ENCODE peak calls at places on chromosomes 6 and 20, in six cellular contexts. One of them, this sample, is unnamed.
A peak's percentile ranks its signal among the peaks of the same experiment; 100 is the strongest.

GRCh38 chr20:44174996-44175766 is 11.8 kb downstream of the JPH2 start:
- DNase-seq in stimulated activated CD4-positive, alpha-beta T cell treated with anti-CD3 and anti-CD28 coated beads, Interleukin-4, amount 100 ng/mL, for 48 hours: no peak
- DNase-seq in kidney tubule cell: no peak
- DNase-seq in HFFc6: no peak
- DNase-seq in heart right ventricle: peak; percentile 39
- DNase-seq in mucosa of gallbladder: no peak
- DNase-seq in this sample: no peak

GRCh38 chr20:5865604-5866003 is 84.7 kb downstream of the TRMT6 start:
- DNase-seq in stimulated activated CD4-positive, alpha-beta T cell treated with anti-CD3 and anti-CD28 coated beads, Interleukin-4, amount 100 ng/mL, for 48 hours: no peak
- DNase-seq in kidney tubule cell: no peak
- DNase-seq in HFFc6: no peak
- DNase-seq in heart right ventricle: no peak
- DNase-seq in mucosa of gallbladder: no peak
- DNase-seq in this sample: no peak

GRCh38 chr20:49595811-49596545 is 28.0 kb upstream of the PTGIS start:
- DNase-seq in stimulated activated CD4-positive, alpha-beta T cell treated with anti-CD3 and anti-CD28 coated beads, Interleukin-4, amount 100 ng/mL, for 48 hours: peak; percentile 72
- DNase-seq in kidney tubule cell: peak; percentile 53
- DNase-seq in HFFc6: peak; percentile 52
- DNase-seq in heart right ventricle: no peak
- DNase-seq in mucosa of gallbladder: no peak
- DNase-seq in this sample: no peak

GRCh38 chr6:152086223-152086873 is 278.9 kb downstream of the ESR1 start:
- DNase-seq in stimulated activated CD4-positive, alpha-beta T cell treated with anti-CD3 and anti-CD28 coated beads, Interleukin-4, amount 100 ng/mL, for 48 hours: no peak
- DNase-seq in kidney tubule cell: peak; percentile 49
- DNase-seq in HFFc6: no peak
- DNase-seq in heart right ventricle: no peak
- DNase-seq in mucosa of gallbladder: no peak
- DNase-seq in this sample: no peak

GRCh38 chr6:30839666-30840065 is 44.7 kb upstream of the DDR1 start:
- DNase-seq in stimulated activated CD4-positive, alpha-beta T cell treated with anti-CD3 and anti-CD28 coated beads, Interleukin-4, amount 100 ng/mL, for 48 hours: no peak
- DNase-seq in kidney tubule cell: no peak
- DNase-seq in HFFc6: no peak
- DNase-seq in heart right ventricle: no peak
- DNase-seq in mucosa of gallbladder: peak; percentile 52
- DNase-seq in this sample: peak; percentile 40

GRCh38 chr6:159493888-159494632 is 199.0 kb downstream of the SOD2 start:
- DNase-seq in stimulated activated CD4-positive, alpha-beta T cell treated with anti-CD3 and anti-CD28 coated beads, Interleukin-4, amount 100 ng/mL, for 48 hours: no peak
- DNase-seq in kidney tubule cell: peak; percentile 41
- DNase-seq in HFFc6: no peak
- DNase-seq in heart right ventricle: no peak
- DNase-seq in mucosa of gallbladder: no peak
- DNase-seq in this sample: no peak

GRCh38 chr20:49345538-49345937 is 67.7 kb upstream of the ZNFX1 start:
- DNase-seq in stimulated activated CD4-positive, alpha-beta T cell treated with anti-CD3 and anti-CD28 coated beads, Interleukin-4, amount 100 ng/mL, for 48 hours: no peak
- DNase-seq in kidney tubule cell: peak; percentile 56
- DNase-seq in HFFc6: peak; percentile 80
- DNase-seq in heart right ventricle: no peak
- DNase-seq in mucosa of gallbladder: no peak
- DNase-seq in this sample: peak; percentile 67

GRCh38 chr6:53139841-53140413 is 8.7 kb downstream of the GCM1 start:
- DNase-seq in stimulated activated CD4-positive, alpha-beta T cell treated with anti-CD3 and anti-CD28 coated beads, Interleukin-4, amount 100 ng/mL, for 48 hours: no peak
- DNase-seq in kidney tubule cell: no peak
- DNase-seq in HFFc6: no peak
- DNase-seq in heart right ventricle: no peak
- DNase-seq in mucosa of gallbladder: no peak
- DNase-seq in this sample: no peak

GRCh38 chr6:129331450-129332138 is 378.4 kb downstream of the ARHGAP18 start:
- DNase-seq in stimulated activated CD4-positive, alpha-beta T cell treated with anti-CD3 and anti-CD28 coated beads, Interleukin-4, amount 100 ng/mL, for 48 hours: no peak
- DNase-seq in kidney tubule cell: peak; percentile 27
- DNase-seq in HFFc6: peak; percentile 17
- DNase-seq in heart right ventricle: no peak
- DNase-seq in mucosa of gallbladder: no peak
- DNase-seq in this sample: no peak

GRCh38 chr6:158653577-158654354 is 3.9 kb downstream of the SYTL3 start:
- DNase-seq in stimulated activated CD4-positive, alpha-beta T cell treated with anti-CD3 and anti-CD28 coated beads, Interleukin-4, amount 100 ng/mL, for 48 hours: peak; percentile 66
- DNase-seq in kidney tubule cell: no peak
- DNase-seq in HFFc6: no peak
- DNase-seq in heart right ventricle: peak; percentile 34
- DNase-seq in mucosa of gallbladder: peak; percentile 75
- DNase-seq in this sample: no peak

GRCh38 chr20:63968928-63969760 is 586 bp downstream of the ZNF512B start:
- DNase-seq in stimulated activated CD4-positive, alpha-beta T cell treated with anti-CD3 and anti-CD28 coated beads, Interleukin-4, amount 100 ng/mL, for 48 hours: no peak
- DNase-seq in kidney tubule cell: no peak
- DNase-seq in HFFc6: no peak
- DNase-seq in heart right ventricle: peak; percentile 42
- DNase-seq in mucosa of gallbladder: peak; percentile 9
- DNase-seq in this sample: peak; percentile 56

GRCh38 chr20:45867811-45868176 is 10.4 kb downstream of the ZSWIM3 start:
- DNase-seq in stimulated activated CD4-positive, alpha-beta T cell treated with anti-CD3 and anti-CD28 coated beads, Interleukin-4, amount 100 ng/mL, for 48 hours: no peak
- DNase-seq in kidney tubule cell: peak; percentile 74
- DNase-seq in HFFc6: peak; percentile 87
- DNase-seq in heart right ventricle: no peak
- DNase-seq in mucosa of gallbladder: no peak
- DNase-seq in this sample: no peak

GRCh38 chr6:159677226-159677901 is 15.7 kb downstream of the SOD2 start:
- DNase-seq in stimulated activated CD4-positive, alpha-beta T cell treated with anti-CD3 and anti-CD28 coated beads, Interleukin-4, amount 100 ng/mL, for 48 hours: no peak
- DNase-seq in kidney tubule cell: no peak
- DNase-seq in HFFc6: no peak
- DNase-seq in heart right ventricle: no peak
- DNase-seq in mucosa of gallbladder: no peak
- DNase-seq in this sample: no peak

GRCh38 chr6:108565091-108565766 is 4.5 kb downstream of the FOXO3 start:
- DNase-seq in stimulated activated CD4-positive, alpha-beta T cell treated with anti-CD3 and anti-CD28 coated beads, Interleukin-4, amount 100 ng/mL, for 48 hours: no peak
- DNase-seq in kidney tubule cell: peak; percentile 70
- DNase-seq in HFFc6: no peak
- DNase-seq in heart right ventricle: no peak
- DNase-seq in mucosa of gallbladder: no peak
- DNase-seq in this sample: no peak

GRCh38 chr6:158773581-158774449 is 45.4 kb downstream of the EZR start:
- DNase-seq in stimulated activated CD4-positive, alpha-beta T cell treated with anti-CD3 and anti-CD28 coated beads, Interleukin-4, amount 100 ng/mL, for 48 hours: no peak
- DNase-seq in kidney tubule cell: no peak
- DNase-seq in HFFc6: no peak
- DNase-seq in heart right ventricle: no peak
- DNase-seq in mucosa of gallbladder: no peak
- DNase-seq in this sample: no peak

GRCh38 chr20:52496191-52496590 is 304.6 kb upstream of the ZFP64 start:
- DNase-seq in stimulated activated CD4-positive, alpha-beta T cell treated with anti-CD3 and anti-CD28 coated beads, Interleukin-4, amount 100 ng/mL, for 48 hours: no peak
- DNase-seq in kidney tubule cell: no peak
- DNase-seq in HFFc6: no peak
- DNase-seq in heart right ventricle: no peak
- DNase-seq in mucosa of gallbladder: no peak
- DNase-seq in this sample: no peak

GRCh38 chr20:4813839-4814695 is 92.4 kb downstream of the PRND start:
- DNase-seq in stimulated activated CD4-positive, alpha-beta T cell treated with anti-CD3 and anti-CD28 coated beads, Interleukin-4, amount 100 ng/mL, for 48 hours: no peak
- DNase-seq in kidney tubule cell: peak; percentile 61
- DNase-seq in HFFc6: no peak
- DNase-seq in heart right ventricle: no peak
- DNase-seq in mucosa of gallbladder: peak; percentile 39
- DNase-seq in this sample: no peak

GRCh38 chr6:144372611-144373010 is 87.5 kb downstream of the UTRN start:
- DNase-seq in stimulated activated CD4-positive, alpha-beta T cell treated with anti-CD3 and anti-CD28 coated beads, Interleukin-4, amount 100 ng/mL, for 48 hours: no peak
- DNase-seq in kidney tubule cell: no peak
- DNase-seq in HFFc6: no peak
- DNase-seq in heart right ventricle: no peak
- DNase-seq in mucosa of gallbladder: no peak
- DNase-seq in this sample: no peak

GRCh38 chr20:49690899-49691620 is 22.6 kb downstream of the B4GALT5 start:
- DNase-seq in stimulated activated CD4-positive, alpha-beta T cell treated with anti-CD3 and anti-CD28 coated beads, Interleukin-4, amount 100 ng/mL, for 48 hours: no peak
- DNase-seq in kidney tubule cell: peak; percentile 85
- DNase-seq in HFFc6: no peak
- DNase-seq in heart right ventricle: no peak
- DNase-seq in mucosa of gallbladder: peak; percentile 79
- DNase-seq in this sample: peak; percentile 83

GRCh38 chr6:30857537-30857936 is 26.8 kb upstream of the DDR1 start:
- DNase-seq in stimulated activated CD4-positive, alpha-beta T cell treated with anti-CD3 and anti-CD28 coated beads, Interleukin-4, amount 100 ng/mL, for 48 hours: no peak
- DNase-seq in kidney tubule cell: peak; percentile 25
- DNase-seq in HFFc6: no peak
- DNase-seq in heart right ventricle: no peak
- DNase-seq in mucosa of gallbladder: no peak
- DNase-seq in this sample: no peak

GRCh38 chr6:149723771-149724417 is 6.0 kb upstream of the LATS1 start:
- DNase-seq in stimulated activated CD4-positive, alpha-beta T cell treated with anti-CD3 and anti-CD28 coated beads, Interleukin-4, amount 100 ng/mL, for 48 hours: no peak
- DNase-seq in kidney tubule cell: peak; percentile 74
- DNase-seq in HFFc6: peak; percentile 83
- DNase-seq in heart right ventricle: no peak
- DNase-seq in mucosa of gallbladder: peak; percentile 41
- DNase-seq in this sample: peak; percentile 32

GRCh38 chr6:130293800-130294199 is 71.0 kb upstream of the SAMD3 start:
- DNase-seq in stimulated activated CD4-positive, alpha-beta T cell treated with anti-CD3 and anti-CD28 coated beads, Interleukin-4, amount 100 ng/mL, for 48 hours: no peak
- DNase-seq in kidney tubule cell: peak; percentile 70
- DNase-seq in HFFc6: peak; percentile 73
- DNase-seq in heart right ventricle: no peak
- DNase-seq in mucosa of gallbladder: peak; percentile 15
- DNase-seq in this sample: peak; percentile 40

GRCh38 chr6:29632789-29633531 is at the start of gene GABBR1:
- DNase-seq in stimulated activated CD4-positive, alpha-beta T cell treated with anti-CD3 and anti-CD28 coated beads, Interleukin-4, amount 100 ng/mL, for 48 hours: peak; percentile 58
- DNase-seq in kidney tubule cell: peak; percentile 87
- DNase-seq in HFFc6: peak; percentile 79
- DNase-seq in heart right ventricle: peak; percentile 88
- DNase-seq in mucosa of gallbladder: peak; percentile 83
- DNase-seq in this sample: peak; percentile 90

GRCh38 chr6:71258078-71258866 is 30.3 kb upstream of the OGFRL1 start:
- DNase-seq in stimulated activated CD4-positive, alpha-beta T cell treated with anti-CD3 and anti-CD28 coated beads, Interleukin-4, amount 100 ng/mL, for 48 hours: no peak
- DNase-seq in kidney tubule cell: no peak
- DNase-seq in HFFc6: no peak
- DNase-seq in heart right ventricle: no peak
- DNase-seq in mucosa of gallbladder: no peak
- DNase-seq in this sample: no peak

GRCh38 chr6:46217671-46218131 is 46.9 kb upstream of the ENPP5 start:
- DNase-seq in stimulated activated CD4-positive, alpha-beta T cell treated with anti-CD3 and anti-CD28 coated beads, Interleukin-4, amount 100 ng/mL, for 48 hours: no peak
- DNase-seq in kidney tubule cell: no peak
- DNase-seq in HFFc6: no peak
- DNase-seq in heart right ventricle: no peak
- DNase-seq in mucosa of gallbladder: no peak
- DNase-seq in this sample: no peak

GRCh38 chr20:53897884-53898557 is 172.4 kb downstream of the BCAS1 start:
- DNase-seq in stimulated activated CD4-positive, alpha-beta T cell treated with anti-CD3 and anti-CD28 coated beads, Interleukin-4, amount 100 ng/mL, for 48 hours: no peak
- DNase-seq in kidney tubule cell: no peak
- DNase-seq in HFFc6: peak; percentile 52
- DNase-seq in heart right ventricle: no peak
- DNase-seq in mucosa of gallbladder: no peak
- DNase-seq in this sample: no peak

GRCh38 chr20:33092361-33092760 is 12.9 kb downstream of the BPIFB4 start:
- DNase-seq in stimulated activated CD4-positive, alpha-beta T cell treated with anti-CD3 and anti-CD28 coated beads, Interleukin-4, amount 100 ng/mL, for 48 hours: no peak
- DNase-seq in kidney tubule cell: peak; percentile 7
- DNase-seq in HFFc6: no peak
- DNase-seq in heart right ventricle: no peak
- DNase-seq in mucosa of gallbladder: no peak
- DNase-seq in this sample: no peak

GRCh38 chr20:39081255-39081654 is 119.1 kb downstream of the DHX35 start:
- DNase-seq in stimulated activated CD4-positive, alpha-beta T cell treated with anti-CD3 and anti-CD28 coated beads, Interleukin-4, amount 100 ng/mL, for 48 hours: peak; percentile 82
- DNase-seq in kidney tubule cell: peak; percentile 66
- DNase-seq in HFFc6: peak; percentile 70
- DNase-seq in heart right ventricle: peak; percentile 59
- DNase-seq in mucosa of gallbladder: peak; percentile 85
- DNase-seq in this sample: peak; percentile 93

GRCh38 chr6:29726795-29727194 is 3.6 kb downstream of the HLA-F start:
- DNase-seq in stimulated activated CD4-positive, alpha-beta T cell treated with anti-CD3 and anti-CD28 coated beads, Interleukin-4, amount 100 ng/mL, for 48 hours: no peak
- DNase-seq in kidney tubule cell: no peak
- DNase-seq in HFFc6: no peak
- DNase-seq in heart right ventricle: no peak
- DNase-seq in mucosa of gallbladder: no peak
- DNase-seq in this sample: no peak

GRCh38 chr6:123210645-123211044 is 214.6 kb downstream of the CLVS2 start:
- DNase-seq in stimulated activated CD4-positive, alpha-beta T cell treated with anti-CD3 and anti-CD28 coated beads, Interleukin-4, amount 100 ng/mL, for 48 hours: no peak
- DNase-seq in kidney tubule cell: no peak
- DNase-seq in HFFc6: no peak
- DNase-seq in heart right ventricle: no peak
- DNase-seq in mucosa of gallbladder: no peak
- DNase-seq in this sample: no peak

This sample was measured in Calu3.